ENCODE peak calls at places on chromosomes 13 and 19, in ten cellular contexts. One of them, this sample, is unnamed.

GRCh38 chr19:18493440-18494266 is 28.2 kb downstream of the ELL start:
- DNase-seq in stimulated activated CD4-positive, alpha-beta T cell treated with anti-CD3 and anti-CD28 coated beads, Interleukin-4, amount 100 ng/mL, for 48 hours: no peak
- DNase-seq in GM04503: no peak
- DNase-seq in pancreas: no peak
- DNase-seq in HT-29: no peak
- DNase-seq in T-helper 17 cell: no peak
- DNase-seq in CD4-positive, alpha-beta T cell: no peak
- DNase-seq in fibroblast of pulmonary artery: no peak
- DNase-seq in anterior cingulate cortex: no peak
- DNase-seq in posterior cingulate gyrus: no peak
- DNase-seq in this sample: no peak

GRCh38 chr19:2865334-2866221 is 1.6 kb upstream of the ZNF556 start:
- DNase-seq in stimulated activated CD4-positive, alpha-beta T cell treated with anti-CD3 and anti-CD28 coated beads, Interleukin-4, amount 100 ng/mL, for 48 hours: no peak
- DNase-seq in GM04503: no peak
- DNase-seq in pancreas: no peak
- DNase-seq in HT-29: no peak
- DNase-seq in T-helper 17 cell: no peak
- DNase-seq in CD4-positive, alpha-beta T cell: no peak
- DNase-seq in fibroblast of pulmonary artery: no peak
- DNase-seq in anterior cingulate cortex: no peak
- DNase-seq in posterior cingulate gyrus: no peak
- DNase-seq in this sample: no peak

GRCh38 chr19:9881720-9882119 is 46.6 kb downstream of the PIN1 start:
- DNase-seq in stimulated activated CD4-positive, alpha-beta T cell treated with anti-CD3 and anti-CD28 coated beads, Interleukin-4, amount 100 ng/mL, for 48 hours: no peak
- DNase-seq in GM04503: no peak
- DNase-seq in pancreas: no peak
- DNase-seq in HT-29: no peak
- DNase-seq in T-helper 17 cell: no peak
- DNase-seq in CD4-positive, alpha-beta T cell: no peak
- DNase-seq in fibroblast of pulmonary artery: no peak
- DNase-seq in anterior cingulate cortex: no peak
- DNase-seq in posterior cingulate gyrus: peak
- DNase-seq in this sample: no peak

GRCh38 chr19:41548954-41549688 is 26.8 kb upstream of the CEACAM21 start:
- DNase-seq in stimulated activated CD4-positive, alpha-beta T cell treated with anti-CD3 and anti-CD28 coated beads, Interleukin-4, amount 100 ng/mL, for 48 hours: peak
- DNase-seq in GM04503: no peak
- DNase-seq in pancreas: no peak
- DNase-seq in HT-29: no peak
- DNase-seq in T-helper 17 cell: peak
- DNase-seq in CD4-positive, alpha-beta T cell: peak
- DNase-seq in fibroblast of pulmonary artery: no peak
- DNase-seq in anterior cingulate cortex: no peak
- DNase-seq in posterior cingulate gyrus: no peak
- DNase-seq in this sample: no peak

GRCh38 chr19:38478273-38478971 is 44.9 kb downstream of the RYR1 start:
- DNase-seq in stimulated activated CD4-positive, alpha-beta T cell treated with anti-CD3 and anti-CD28 coated beads, Interleukin-4, amount 100 ng/mL, for 48 hours: no peak
- DNase-seq in GM04503: no peak
- DNase-seq in pancreas: no peak
- DNase-seq in HT-29: peak
- DNase-seq in T-helper 17 cell: no peak
- DNase-seq in CD4-positive, alpha-beta T cell: no peak
- DNase-seq in fibroblast of pulmonary artery: peak
- DNase-seq in anterior cingulate cortex: no peak
- DNase-seq in posterior cingulate gyrus: peak
- DNase-seq in this sample: no peak

GRCh38 chr19:21434967-21435544 is 38.1 kb downstream of the ZNF493 start:
- DNase-seq in stimulated activated CD4-positive, alpha-beta T cell treated with anti-CD3 and anti-CD28 coated beads, Interleukin-4, amount 100 ng/mL, for 48 hours: no peak
- DNase-seq in GM04503: no peak
- DNase-seq in pancreas: no peak
- DNase-seq in HT-29: no peak
- DNase-seq in T-helper 17 cell: no peak
- DNase-seq in CD4-positive, alpha-beta T cell: no peak
- DNase-seq in fibroblast of pulmonary artery: no peak
- DNase-seq in anterior cingulate cortex: no peak
- DNase-seq in posterior cingulate gyrus: no peak
- DNase-seq in this sample: no peak

GRCh38 chr19:34733266-34733825 is 697 bp upstream of the ZNF181 start:
- DNase-seq in stimulated activated CD4-positive, alpha-beta T cell treated with anti-CD3 and anti-CD28 coated beads, Interleukin-4, amount 100 ng/mL, for 48 hours: peak
- DNase-seq in GM04503: no peak
- DNase-seq in pancreas: no peak
- DNase-seq in HT-29: no peak
- DNase-seq in T-helper 17 cell: no peak
- DNase-seq in CD4-positive, alpha-beta T cell: no peak
- DNase-seq in fibroblast of pulmonary artery: no peak
- DNase-seq in anterior cingulate cortex: no peak
- DNase-seq in posterior cingulate gyrus: peak
- DNase-seq in this sample: no peak

GRCh38 chr13:100666124-100666523 is 8.5 kb downstream of the TMTC4 start:
- DNase-seq in stimulated activated CD4-positive, alpha-beta T cell treated with anti-CD3 and anti-CD28 coated beads, Interleukin-4, amount 100 ng/mL, for 48 hours: no peak
- DNase-seq in GM04503: no peak
- DNase-seq in pancreas: no peak
- DNase-seq in HT-29: no peak
- DNase-seq in T-helper 17 cell: no peak
- DNase-seq in CD4-positive, alpha-beta T cell: no peak
- DNase-seq in fibroblast of pulmonary artery: peak
- DNase-seq in anterior cingulate cortex: no peak
- DNase-seq in posterior cingulate gyrus: no peak
- DNase-seq in this sample: no peak

GRCh38 chr13:48750588-48751383 is 97.1 kb downstream of the CYSLTR2 start:
- DNase-seq in stimulated activated CD4-positive, alpha-beta T cell treated with anti-CD3 and anti-CD28 coated beads, Interleukin-4, amount 100 ng/mL, for 48 hours: no peak
- DNase-seq in GM04503: no peak
- DNase-seq in pancreas: no peak
- DNase-seq in HT-29: no peak
- DNase-seq in T-helper 17 cell: no peak
- DNase-seq in CD4-positive, alpha-beta T cell: no peak
- DNase-seq in fibroblast of pulmonary artery: peak
- DNase-seq in anterior cingulate cortex: no peak
- DNase-seq in posterior cingulate gyrus: no peak
- DNase-seq in this sample: no peak

GRCh38 chr13:89457977-89458376 is 1786.8 kb downstream of the SLITRK5 start:
- DNase-seq in stimulated activated CD4-positive, alpha-beta T cell treated with anti-CD3 and anti-CD28 coated beads, Interleukin-4, amount 100 ng/mL, for 48 hours: no peak
- DNase-seq in GM04503: no peak
- DNase-seq in pancreas: no peak
- DNase-seq in HT-29: no peak
- DNase-seq in T-helper 17 cell: no peak
- DNase-seq in CD4-positive, alpha-beta T cell: no peak
- DNase-seq in fibroblast of pulmonary artery: peak
- DNase-seq in anterior cingulate cortex: no peak
- DNase-seq in posterior cingulate gyrus: no peak
- DNase-seq in this sample: no peak